ENCODE peak calls at places on chromosomes 16 and 17, in four cellular contexts. V, L, G and T are unnamed samples.

GRCh38 chr17:49965522-49965905 is 3.5 kb upstream of the DLX4 start:
- DNase-seq in V (no peak), L (no peak), G (no peak), T (no peak)

GRCh38 chr17:39679521-39680192 is 8.2 kb downstream of the PGAP3 start:
- DNase-seq in V (no peak), L (no peak), G (no peak), T (no peak)

GRCh38 chr16:48526058-48526957 is 83.7 kb downstream of the N4BP1 start:
- DNase-seq in V (peak), L (peak), G (no peak), T (no peak)

GRCh38 chr16:4477966-4478365 is 1.8 kb downstream of the HMOX2 start:
- DNase-seq in V (no peak), L (no peak), G (no peak), T (no peak)

GRCh38 chr16:89909777-89910716 is 8.6 kb upstream of the MC1R start:
- DNase-seq in V (peak), L (peak), G (peak), T (peak)

GRCh38 chr17:78383725-78384471 is 5.4 kb downstream of the PGS1 start:
- DNase-seq in V (no peak), L (peak), G (peak), T (peak)

GRCh38 chr17:70034158-70034557 is 40.9 kb upstream of the KCNJ16 start:
- DNase-seq in V (no peak), L (no peak), G (no peak), T (no peak)

GRCh38 chr17:1650731-1651558 is 1.3 kb upstream of the RILP start:
- DNase-seq in V (peak), L (peak), G (no peak), T (no peak)

GRCh38 chr17:17837380-17837821 is 615 bp upstream of the SREBF1 start:
- DNase-seq in V (peak), L (no peak), G (peak), T (peak)

GRCh38 chr17:30336369-30337171 is 2.7 kb upstream of the TMIGD1 start:
- DNase-seq in V (peak), L (peak), G (peak), T (no peak)

GRCh38 chr16:89201467-89202377 is 1.4 kb upstream of the SLC22A31 start:
- DNase-seq in V (peak), L (peak), G (peak), T (peak)

GRCh38 chr16:28063611-28064061 is at the start of gene GSG1L:
- DNase-seq in V (no peak), L (no peak), G (no peak), T (no peak)

GRCh38 chr17:37518816-37519215 is 29.1 kb downstream of the DUSP14 start:
- DNase-seq in V (no peak), L (no peak), G (no peak), T (peak)

GRCh38 chr17:76914937-76915336 is 46.7 kb downstream of the MGAT5B start:
- DNase-seq in V (no peak), L (no peak), G (no peak), T (no peak)

GRCh38 chr17:34171245-34171818 is 83.8 kb upstream of the CCL2 start:
- DNase-seq in V (peak), L (peak), G (peak), T (peak)

GRCh38 chr17:79019631-79020584 is 4.1 kb upstream of the C1QTNF1 start:
- DNase-seq in V (no peak), L (peak), G (peak), T (peak)

GRCh38 chr17:50686494-50687199 is 21.1 kb downstream of the ANKRD40 start:
- DNase-seq in V (no peak), L (peak), G (peak), T (peak)

GRCh38 chr17:31266042-31266441 is 31.0 kb downstream of the OMG start:
- DNase-seq in V (no peak), L (no peak), G (no peak), T (no peak)

GRCh38 chr17:33520404-33521032 is 227.4 kb upstream of the ASIC2 start:
- DNase-seq in V (peak), L (peak), G (peak), T (peak)

GRCh38 chr17:78759203-78759968 is 22.7 kb downstream of the CYTH1 start:
- DNase-seq in V (no peak), L (peak), G (peak), T (no peak)

GRCh38 chr17:30906101-30906911 is at the start of gene TEFM:
- DNase-seq in V (peak), L (peak), G (peak), T (peak)

GRCh38 chr16:68097088-68097487 is 11.9 kb downstream of the NFATC3 start:
- DNase-seq in V (no peak), L (no peak), G (no peak), T (no peak)

GRCh38 chr16:71933017-71933416 is 37.7 kb downstream of the IST1 start:
- DNase-seq in V (no peak), L (no peak), G (no peak), T (no peak)

GRCh38 chr16:11114366-11115164 is 141.4 kb downstream of the SOCS1 start:
- DNase-seq in V (no peak), L (no peak), G (no peak), T (no peak)

GRCh38 chr16:85750021-85750826 is 672 bp downstream of the C16orf74 start:
- DNase-seq in V (peak), L (peak), G (peak), T (no peak)

GRCh38 chr16:249431-249830 is 14.8 kb downstream of the FAM234A start:
- DNase-seq in V (no peak), L (no peak), G (no peak), T (no peak)

GRCh38 chr17:64741924-64742670 is 80.0 kb upstream of the SMURF2 start:
- DNase-seq in V (no peak), L (peak), G (peak), T (no peak)

GRCh38 chr17:19771971-19772630 is 24.0 kb upstream of the ALDH3A1 start:
- DNase-seq in V (no peak), L (no peak), G (no peak), T (no peak)

GRCh38 chr17:37359682-37360188 is 16.1 kb upstream of the C17orf78 start:
- DNase-seq in V (no peak), L (peak), G (no peak), T (no peak)

GRCh38 chr17:14950216-14950615 is 314.9 kb downstream of the PMP22 start:
- DNase-seq in V (no peak), L (no peak), G (no peak), T (no peak)

GRCh38 chr17:77320046-77320445 is 179.3 kb downstream of the SEC14L1 start:
- DNase-seq in V (peak), L (peak), G (no peak), T (no peak)

GRCh38 chr17:4886830-4887229 is 12.5 kb upstream of the C17orf107 start:
- DNase-seq in V (no peak), L (no peak), G (no peak), T (no peak)

GRCh38 chr17:33968350-33969044 is 286.6 kb upstream of the CCL2 start:
- DNase-seq in V (peak), L (no peak), G (no peak), T (no peak)

GRCh38 chr16:3094289-3095027 is 4.6 kb downstream of the ZSCAN10 start:
- DNase-seq in V (no peak), L (peak), G (no peak), T (no peak)

GRCh38 chr17:7932949-7933348 is 943 bp downstream of the CNTROB start:
- DNase-seq in V (peak), L (peak), G (no peak), T (peak)

GRCh38 chr17:50649042-50649908 is 14.6 kb downstream of the ABCC3 start:
- DNase-seq in V (no peak), L (no peak), G (no peak), T (no peak)

GRCh38 chr16:12507366-12507765 is 296.3 kb downstream of the CPPED1 start:
- DNase-seq in V (no peak), L (no peak), G (no peak), T (no peak)

DNA sequence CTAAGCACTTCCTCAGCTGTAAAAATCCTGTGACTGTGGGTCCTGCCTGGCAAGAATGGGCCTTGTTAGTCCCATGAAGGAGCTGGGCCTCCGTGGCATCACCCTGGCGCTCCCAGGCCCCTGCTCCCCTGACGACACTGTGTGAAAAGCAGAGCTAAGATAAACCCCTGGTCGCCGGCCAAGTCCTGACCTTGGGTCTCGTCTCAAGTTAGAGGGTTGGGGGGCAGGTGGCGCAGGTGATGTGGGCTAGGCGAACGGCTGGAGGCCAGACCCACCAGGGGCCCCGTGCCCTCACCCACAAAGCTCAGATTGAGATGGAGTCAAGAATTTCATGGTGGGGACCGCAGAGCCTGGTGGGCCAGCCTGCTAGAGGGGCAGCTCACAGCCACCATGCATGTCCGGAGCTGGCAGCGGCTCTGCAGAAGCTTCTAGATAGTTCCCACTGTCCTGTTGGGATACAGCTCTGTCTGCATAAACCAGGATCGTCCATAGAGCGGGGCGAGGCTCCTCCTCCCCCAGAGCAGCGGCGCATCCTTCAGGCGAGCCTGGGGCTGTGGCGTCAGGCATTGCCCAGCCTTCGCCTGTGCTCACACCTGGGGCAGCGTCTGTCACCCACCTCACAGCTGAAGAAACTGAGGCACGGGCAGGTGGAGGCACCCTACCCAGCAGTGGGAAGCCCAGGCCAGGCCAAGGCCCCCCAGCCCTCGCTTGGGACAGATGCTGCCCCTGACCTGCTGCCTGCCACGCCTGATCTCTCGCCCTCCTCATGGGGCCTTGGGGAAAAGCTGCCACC is 12.0 kb downstream of the CYBC1 start:
- DNase-seq in V (no peak), L (no peak), G (no peak), T (no peak)
- TF ChIP-seq CTCF in V (no peak), L (no peak), G (no peak), T (no peak)

GRCh38 chr17:35684046-35684802 is 47.2 kb upstream of the RASL10B start:
- DNase-seq in V (peak), L (no peak), G (no peak), T (no peak)
- H3K27ac ChIP-seq in V (no peak), L (no peak), G (no peak), T (no peak)

DNA sequence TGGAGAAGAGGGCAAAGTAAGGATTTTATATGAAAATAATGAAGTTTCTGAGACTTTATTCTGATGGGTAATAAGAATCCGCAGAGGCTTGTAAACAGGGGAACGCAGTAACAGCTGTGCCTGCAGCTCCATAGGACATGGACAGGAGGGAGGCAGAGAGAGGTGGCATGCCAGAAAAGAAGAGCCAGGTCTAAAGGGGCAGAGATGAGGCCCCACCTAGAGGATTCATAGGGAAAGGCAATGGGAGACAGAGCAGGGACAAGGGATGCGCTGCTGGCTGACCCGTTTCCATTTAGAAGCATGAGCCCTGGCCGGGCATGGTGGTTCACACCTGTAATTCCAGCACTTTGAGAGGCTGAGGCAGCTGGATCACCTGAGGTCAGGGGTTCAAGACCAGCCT is 340.3 kb upstream of the CDH5 start:
- DNase-seq in V (peak), L (no peak), G (no peak), T (peak)
- TF ChIP-seq CTCF in V (peak), L (no peak), G (peak), T (peak)

GRCh38 chr16:67030221-67030962 is 1.4 kb downstream of the CBFB start:
- DNase-seq in V (no peak), L (no peak), G (no peak), T (peak)

GRCh38 chr16:67027046-67027445 is 1.9 kb upstream of the CBFB start:
- DNase-seq in V (no peak), L (no peak), G (no peak), T (no peak)

GRCh38 chr16:67028167-67028554 is 788 bp upstream of the CBFB start:
- DNase-seq in V (no peak), L (no peak), G (no peak), T (peak)

GRCh38 chr16:67029249-67030096 is 524 bp downstream of the CBFB start:
- DNase-seq in V (no peak), L (peak), G (peak), T (peak)

GRCh38 chr16:67028555-67029248 is at the start of gene CBFB:
- DNase-seq in V (peak), L (peak), G (peak), T (peak)
- H3K27ac ChIP-seq in V (no peak), L (peak), G (peak), T (peak)

GRCh38 chr17:62179525-62180161 is 114.6 kb upstream of the MED13 start:
- DNase-seq in V (no peak), L (peak), G (no peak), T (no peak)
- TF ChIP-seq CTCF in V (no peak), L (peak), G (no peak), T (no peak)